ENCODE peak calls at places on chromosomes 3 and 15, in eight cellular contexts. One of them, this sample, is unnamed.

GRCh38 chr3:126969586-126969985 is 13.3 kb upstream of the PLXNA1 start:
- DNase-seq in tibial nerve: no peak
- DNase-seq in NCI-H460: no peak
- DNase-seq in caudate nucleus: no peak
- DNase-seq in right cardiac atrium: no peak
- DNase-seq in NCI-H510A treated with DMSO at 0.1 percent for 48 hours: no peak
- DNase-seq in CMK: no peak
- DNase-seq in NCI-H526 treated with DMSO at 0.1 percent for 48 hours: no peak
- DNase-seq in this sample: no peak

GRCh38 chr15:29345549-29346525 is 76.2 kb upstream of the NSMCE3 start:
- DNase-seq in tibial nerve: no peak
- DNase-seq in NCI-H510A treated with DMSO at 0.1 percent for 48 hours: no peak
- DNase-seq in CMK: no peak
- DNase-seq in NCI-H460: no peak
- DNase-seq in caudate nucleus: no peak
- DNase-seq in NCI-H526 treated with DMSO at 0.1 percent for 48 hours: no peak
- DNase-seq in right cardiac atrium: no peak
- DNase-seq in this sample: no peak

GRCh38 chr15:62464705-62465104 is 299.6 kb upstream of the C2CD4B start:
- DNase-seq in NCI-H460: no peak
- DNase-seq in caudate nucleus: no peak
- DNase-seq in NCI-H510A treated with DMSO at 0.1 percent for 48 hours: no peak
- DNase-seq in CMK: no peak
- DNase-seq in right cardiac atrium: no peak
- DNase-seq in NCI-H526 treated with DMSO at 0.1 percent for 48 hours: no peak
- DNase-seq in tibial nerve: no peak
- DNase-seq in this sample: no peak

GRCh38 chr3:36132214-36132613 is 248.1 kb upstream of the STAC start:
- DNase-seq in right cardiac atrium: no peak
- DNase-seq in tibial nerve: no peak
- DNase-seq in NCI-H526 treated with DMSO at 0.1 percent for 48 hours: no peak
- DNase-seq in caudate nucleus: no peak
- DNase-seq in NCI-H510A treated with DMSO at 0.1 percent for 48 hours: no peak
- DNase-seq in CMK: no peak
- DNase-seq in NCI-H460: no peak
- DNase-seq in this sample: no peak

GRCh38 chr3:122986790-122987189 is 40.8 kb downstream of the SEMA5B start:
- DNase-seq in caudate nucleus: no peak
- DNase-seq in right cardiac atrium: no peak
- DNase-seq in NCI-H510A treated with DMSO at 0.1 percent for 48 hours: no peak
- DNase-seq in CMK: no peak
- DNase-seq in NCI-H526 treated with DMSO at 0.1 percent for 48 hours: no peak
- DNase-seq in tibial nerve: no peak
- DNase-seq in NCI-H460: no peak
- DNase-seq in this sample: no peak

GRCh38 chr3:111151438-111151837 is 79.8 kb downstream of the NECTIN3 start:
- DNase-seq in NCI-H526 treated with DMSO at 0.1 percent for 48 hours: no peak
- DNase-seq in tibial nerve: no peak
- DNase-seq in NCI-H510A treated with DMSO at 0.1 percent for 48 hours: no peak
- DNase-seq in CMK: no peak
- DNase-seq in caudate nucleus: no peak
- DNase-seq in NCI-H460: no peak
- DNase-seq in right cardiac atrium: no peak
- DNase-seq in this sample: no peak

GRCh38 chr15:20340931-20341661 is 200.5 kb downstream of the GOLGA6L6 start:
- DNase-seq in caudate nucleus: no peak
- DNase-seq in NCI-H526 treated with DMSO at 0.1 percent for 48 hours: no peak
- DNase-seq in NCI-H510A treated with DMSO at 0.1 percent for 48 hours: no peak
- DNase-seq in CMK: no peak
- DNase-seq in right cardiac atrium: peak; percentile 70
- DNase-seq in tibial nerve: no peak
- DNase-seq in NCI-H460: no peak
- DNase-seq in this sample: no peak

GRCh38 chr15:39118510-39118909 is 462.4 kb upstream of the THBS1 start:
- DNase-seq in NCI-H510A treated with DMSO at 0.1 percent for 48 hours: no peak
- DNase-seq in NCI-H460: no peak
- DNase-seq in CMK: no peak
- DNase-seq in tibial nerve: no peak
- DNase-seq in NCI-H526 treated with DMSO at 0.1 percent for 48 hours: no peak
- DNase-seq in caudate nucleus: no peak
- DNase-seq in right cardiac atrium: no peak
- DNase-seq in this sample: no peak

GRCh38 chr3:16884748-16885587 is at the start of gene PLCL2:
- DNase-seq in caudate nucleus: peak; percentile 45
- DNase-seq in right cardiac atrium: peak; percentile 52
- DNase-seq in NCI-H510A treated with DMSO at 0.1 percent for 48 hours: peak; percentile 15
- DNase-seq in NCI-H460: no peak
- DNase-seq in NCI-H526 treated with DMSO at 0.1 percent for 48 hours: peak; percentile 15
- DNase-seq in CMK: no peak
- DNase-seq in tibial nerve: peak; percentile 16
- DNase-seq in this sample: peak; percentile 37

GRCh38 chr15:23472678-23473077 is 25.6 kb upstream of the GOLGA6L2 start:
- DNase-seq in caudate nucleus: no peak
- DNase-seq in CMK: no peak
- DNase-seq in right cardiac atrium: no peak
- DNase-seq in NCI-H510A treated with DMSO at 0.1 percent for 48 hours: no peak
- DNase-seq in tibial nerve: no peak
- DNase-seq in NCI-H526 treated with DMSO at 0.1 percent for 48 hours: no peak
- DNase-seq in NCI-H460: no peak
- DNase-seq in this sample: no peak

GRCh38 chr15:81265944-81266775 is 57.8 kb downstream of the STARD5 start:
- DNase-seq in NCI-H510A treated with DMSO at 0.1 percent for 48 hours: peak; percentile 70
- DNase-seq in caudate nucleus: peak; percentile 44
- DNase-seq in NCI-H460: peak; percentile 72
- DNase-seq in right cardiac atrium: peak; percentile 82
- DNase-seq in CMK: peak; percentile 85
- DNase-seq in tibial nerve: peak; percentile 71
- DNase-seq in NCI-H526 treated with DMSO at 0.1 percent for 48 hours: peak; percentile 78
- DNase-seq in this sample: peak; percentile 69

GRCh38 chr3:197487911-197488391 is 67.8 kb downstream of the BDH1 start:
- DNase-seq in NCI-H526 treated with DMSO at 0.1 percent for 48 hours: no peak
- DNase-seq in right cardiac atrium: peak; percentile 58
- DNase-seq in NCI-H510A treated with DMSO at 0.1 percent for 48 hours: no peak
- DNase-seq in CMK: no peak
- DNase-seq in caudate nucleus: no peak
- DNase-seq in tibial nerve: peak; percentile 47
- DNase-seq in NCI-H460: no peak
- DNase-seq in this sample: no peak

GRCh38 chr15:63372018-63372705 is 9.5 kb downstream of the CA12 start:
- DNase-seq in NCI-H510A treated with DMSO at 0.1 percent for 48 hours: peak; percentile 26
- DNase-seq in tibial nerve: no peak
- DNase-seq in NCI-H460: peak; percentile 30
- DNase-seq in right cardiac atrium: peak; percentile 70
- DNase-seq in caudate nucleus: peak; percentile 49
- DNase-seq in CMK: no peak
- DNase-seq in NCI-H526 treated with DMSO at 0.1 percent for 48 hours: no peak
- DNase-seq in this sample: no peak

GRCh38 chr15:36469567-36469966 is 109.9 kb upstream of the CDIN1 start:
- DNase-seq in NCI-H510A treated with DMSO at 0.1 percent for 48 hours: no peak
- DNase-seq in caudate nucleus: no peak
- DNase-seq in CMK: no peak
- DNase-seq in NCI-H460: no peak
- DNase-seq in NCI-H526 treated with DMSO at 0.1 percent for 48 hours: no peak
- DNase-seq in right cardiac atrium: no peak
- DNase-seq in tibial nerve: no peak
- DNase-seq in this sample: no peak

GRCh38 chr3:194485471-194485875 is 1.3 kb downstream of the ATP13A3 start:
- DNase-seq in CMK: no peak
- DNase-seq in caudate nucleus: no peak
- DNase-seq in NCI-H526 treated with DMSO at 0.1 percent for 48 hours: no peak
- DNase-seq in right cardiac atrium: no peak
- DNase-seq in NCI-H460: no peak
- DNase-seq in NCI-H510A treated with DMSO at 0.1 percent for 48 hours: no peak
- DNase-seq in tibial nerve: no peak
- DNase-seq in this sample: no peak

GRCh38 chr3:89955141-89955540 is 847.7 kb downstream of the EPHA3 start:
- DNase-seq in caudate nucleus: no peak
- DNase-seq in tibial nerve: no peak
- DNase-seq in NCI-H526 treated with DMSO at 0.1 percent for 48 hours: no peak
- DNase-seq in right cardiac atrium: no peak
- DNase-seq in NCI-H510A treated with DMSO at 0.1 percent for 48 hours: no peak
- DNase-seq in NCI-H460: no peak
- DNase-seq in CMK: no peak
- DNase-seq in this sample: no peak

GRCh38 chr15:66834863-66835557 is 133.0 kb downstream of the SMAD6 start:
- DNase-seq in caudate nucleus: no peak
- DNase-seq in NCI-H460: no peak
- DNase-seq in tibial nerve: no peak
- DNase-seq in CMK: no peak
- DNase-seq in NCI-H526 treated with DMSO at 0.1 percent for 48 hours: no peak
- DNase-seq in right cardiac atrium: no peak
- DNase-seq in NCI-H510A treated with DMSO at 0.1 percent for 48 hours: no peak
- DNase-seq in this sample: no peak

GRCh38 chr3:94226058-94226457 is 163.2 kb downstream of the NSUN3 start:
- DNase-seq in CMK: no peak
- DNase-seq in right cardiac atrium: no peak
- DNase-seq in tibial nerve: no peak
- DNase-seq in NCI-H460: no peak
- DNase-seq in NCI-H510A treated with DMSO at 0.1 percent for 48 hours: no peak
- DNase-seq in caudate nucleus: no peak
- DNase-seq in NCI-H526 treated with DMSO at 0.1 percent for 48 hours: no peak
- DNase-seq in this sample: no peak

GRCh38 chr3:23253214-23253613 is 50.1 kb downstream of the UBE2E2 start:
- DNase-seq in caudate nucleus: no peak
- DNase-seq in NCI-H510A treated with DMSO at 0.1 percent for 48 hours: no peak
- DNase-seq in CMK: no peak
- DNase-seq in NCI-H526 treated with DMSO at 0.1 percent for 48 hours: no peak
- DNase-seq in right cardiac atrium: no peak
- DNase-seq in tibial nerve: no peak
- DNase-seq in NCI-H460: no peak
- DNase-seq in this sample: no peak

GRCh38 chr15:38613085-38613484 is 48.5 kb upstream of the RASGRP1 start:
- DNase-seq in tibial nerve: no peak
- DNase-seq in NCI-H526 treated with DMSO at 0.1 percent for 48 hours: no peak
- DNase-seq in CMK: no peak
- DNase-seq in right cardiac atrium: no peak
- DNase-seq in caudate nucleus: no peak
- DNase-seq in NCI-H460: no peak
- DNase-seq in NCI-H510A treated with DMSO at 0.1 percent for 48 hours: no peak
- DNase-seq in this sample: no peak

This sample was measured in NCI-H2171.